ENCODE peak calls at places on chromosome 12, in seven cellular contexts. F is activated CD4-positive, alpha-beta T cell treated with anti-CD3 and anti-CD28 coated beads for 36 hours; P is Right ventricle myocardium superior; R is psoas muscle; O is PC-3; Q is T-helper 17 cell; B is activated CD8-positive, alpha-beta T cell treated with anti-CD3 and anti-CD28 coated beads, Interleukin-2, amount 10 ng/mL, durations not matched to agents 7 days and 5 days. Z is an unnamed sample.

GRCh38 chr12:111353026-111353425 is 15.9 kb downstream of the PHETA1 start:
- ATAC-seq in F (no peak), P (no peak), R (no peak), O (no peak), Q (no peak), B (no peak), Z (no peak)

GRCh38 chr12:93223440-93224426 is 154.0 kb upstream of the NUDT4 start:
- ATAC-seq in F (no peak), P (peak), R (no peak), O (peak), Q (no peak), B (no peak), Z (no peak)

GRCh38 chr12:99039367-99040120 is 394.5 kb downstream of the APAF1 start:
- ATAC-seq in F (no peak), P (no peak), R (no peak), O (no peak), Q (no peak), B (no peak), Z (peak)

GRCh38 chr12:14577344-14577743 is 9.7 kb upstream of the PLBD1 start:
- ATAC-seq in F (peak), P (no peak), R (no peak), O (no peak), Q (peak), B (peak), Z (no peak)

GRCh38 chr12:116202433-116202832 is 75.1 kb downstream of the MED13L start:
- ATAC-seq in F (no peak), P (no peak), R (peak), O (no peak), Q (no peak), B (no peak), Z (no peak)

GRCh38 chr12:131829795-131830334 is 1.7 kb downstream of the MMP17 start:
- ATAC-seq in F (peak), P (peak), R (no peak), O (peak), Q (no peak), B (no peak), Z (peak)

GRCh38 chr12:130819681-130820080 is 19.4 kb downstream of the STX2 start:
- ATAC-seq in F (no peak), P (no peak), R (no peak), O (no peak), Q (no peak), B (no peak), Z (no peak)

GRCh38 chr12:121961195-121961879 is 42.9 kb downstream of the CFAP251 start:
- ATAC-seq in F (no peak), P (no peak), R (no peak), O (no peak), Q (no peak), B (no peak), Z (no peak)

GRCh38 chr12:95495433-95495832 is 21.5 kb downstream of the METAP2 start:
- ATAC-seq in F (no peak), P (no peak), R (no peak), O (no peak), Q (no peak), B (no peak), Z (no peak)

GRCh38 chr12:109192358-109192757 is 76.0 kb downstream of the ACACB start:
- ATAC-seq in F (no peak), P (peak), R (peak), O (peak), Q (no peak), B (no peak), Z (peak)